ENCODE peak calls at places on chromosomes 12 and 14, in four cellular contexts. E is CD8-positive, alpha-beta T cell; W is ovary; T is NCI-H1092 treated with DMSO at 0.1 percent for 48 hours. J is an unnamed sample.

GRCh38 chr14:75831455-75831854 is 150.3 kb downstream of the TGFB3 start:
- DNase-seq in E (peak), W (peak), T (peak), J (no peak)

GRCh38 chr14:67738740-67739504 is 37.2 kb downstream of the RDH12 start:
- DNase-seq in E (no peak), W (no peak), T (no peak), J (peak)

GRCh38 chr14:64515053-64515452 is 10.5 kb downstream of the ZBTB1 start:
- DNase-seq in E (no peak), W (no peak), T (no peak), J (no peak)

GRCh38 chr14:32397871-32398640 is 69.0 kb downstream of the AKAP6 start:
- DNase-seq in E (no peak), W (no peak), T (no peak), J (no peak)

GRCh38 chr14:104481323-104481722 is 98.2 kb upstream of the C14orf180 start:
- DNase-seq in E (no peak), W (no peak), T (no peak), J (no peak)

GRCh38 chr12:38154096-38155019 is 162.2 kb upstream of the ALG10B start:
- DNase-seq in E (no peak), W (no peak), T (no peak), J (no peak)

GRCh38 chr14:88013750-88014349 is 8.9 kb downstream of the GPR65 start:
- DNase-seq in E (peak), W (peak), T (peak), J (peak)

GRCh38 chr12:130880411-130880885 is 8.6 kb downstream of the RAN start:
- DNase-seq in E (no peak), W (no peak), T (no peak), J (no peak)

GRCh38 chr14:24938593-24938992 is 111.4 kb downstream of the STXBP6 start:
- DNase-seq in E (no peak), W (no peak), T (no peak), J (no peak)

GRCh38 chr12:32089156-32089950 is 17.3 kb upstream of the BICD1 start:
- DNase-seq in E (no peak), W (no peak), T (no peak), J (no peak)

GRCh38 chr14:52188381-52188780 is 79.1 kb upstream of the PTGDR start:
- DNase-seq in E (no peak), W (no peak), T (no peak), J (no peak)

GRCh38 chr14:59085207-59085739 is 103.2 kb upstream of the DAAM1 start:
- DNase-seq in E (no peak), W (no peak), T (no peak), J (no peak)

GRCh38 chr14:71238835-71239234 is 331.6 kb downstream of the PCNX1 start:
- DNase-seq in E (no peak), W (no peak), T (no peak), J (no peak)

GRCh38 chr14:101184562-101184961 is 281.0 kb upstream of the RTL1 start:
- DNase-seq in E (no peak), W (no peak), T (no peak), J (no peak)

GRCh38 chr12:93571854-93572711 is at the start of gene SOCS2:
- DNase-seq in E (peak), W (peak), T (no peak), J (no peak)

GRCh38 chr14:32567543-32568384 is 238.7 kb downstream of the AKAP6 start:
- DNase-seq in E (no peak), W (no peak), T (no peak), J (no peak)

GRCh38 chr12:123767613-123768012 is 5.5 kb downstream of the DNAH10 start:
- DNase-seq in E (no peak), W (no peak), T (no peak), J (no peak)